ENCODE peak calls at places on chromosome 14, in six cellular contexts. S is tibial artery, B is fibroblast of lung, C is IMR-90, T is upper lobe of right lung, O is tibial nerve. Q is an unnamed sample. For H3K27me3 and H3K4me1, the result is how much of the 10 kb centered on the place peaks cover.

GRCh38 chr14:22838631-22839041 is 2.3 kb downstream of the MMP14 start:
- DNase-seq in S (no peak), B (peak), C (peak), T (no peak), O (no peak), Q (no peak)

GRCh38 chr14:102209224-102209966 is 69.7 kb downstream of the WDR20 start:
- DNase-seq in S (peak), B (no peak), C (peak), T (peak), O (no peak), Q (no peak)

GRCh38 chr14:81341405-81342180 is 58.5 kb downstream of the STON2 start:
- DNase-seq in S (no peak), B (no peak), C (no peak), T (no peak), O (no peak), Q (no peak)

GRCh38 chr14:53924754-53925153 is 31.9 kb downstream of the BMP4 start:
- DNase-seq in S (no peak), B (peak), C (peak), T (no peak), O (no peak), Q (no peak)

GRCh38 chr14:48957486-48957885 is 628.7 kb downstream of the RPS29 start:
- DNase-seq in S (no peak), B (no peak), C (no peak), T (no peak), O (no peak), Q (no peak)

GRCh38 chr14:24080888-24081738 is 9.8 kb downstream of the CPNE6 start:
- DNase-seq in S (peak), B (peak), C (no peak), T (peak), O (no peak), Q (peak)

GRCh38 chr14:75646762-75647161 is 13.9 kb downstream of the ERG28 start:
- DNase-seq in S (no peak), B (no peak), C (no peak), T (no peak), O (peak), Q (no peak)

GRCh38 chr14:45085004-45085403 is 1.1 kb downstream of the PRPF39 start:
- DNase-seq in S (no peak), B (peak), C (peak), T (no peak), O (no peak), Q (no peak)

GRCh38 chr14:85190251-85190650 is 339.7 kb upstream of the FLRT2 start:
- DNase-seq in S (no peak), B (no peak), C (no peak), T (no peak), O (no peak), Q (no peak)

GRCh38 chr14:102187044-102187443 is 47.3 kb downstream of the WDR20 start:
- DNase-seq in S (no peak), B (peak), C (peak), T (no peak), O (no peak), Q (no peak)

GRCh38 chr14:101017806-101018560 is 114.5 kb upstream of the RTL1 start:
- DNase-seq in S (no peak), B (no peak), C (no peak), T (no peak), O (no peak), Q (no peak)

GRCh38 chr14:73740921-73741326 is 26.7 kb upstream of the PNMA1 start:
- DNase-seq in S (peak), B (no peak), C (no peak), T (peak), O (peak), Q (no peak)

GRCh38 chr14:69614592-69614991 is 3.2 kb downstream of the SUSD6 start:
- DNase-seq in S (peak), B (no peak), C (no peak), T (no peak), O (no peak), Q (no peak)

GRCh38 chr14:64388533-64389243 is 535 bp downstream of the MTHFD1 start:
- DNase-seq in S (no peak), B (peak), C (peak), T (peak), O (no peak), Q (peak)

GRCh38 chr14:53927171-53927570 is 29.5 kb downstream of the BMP4 start:
- DNase-seq in S (no peak), B (peak), C (peak), T (no peak), O (no peak), Q (no peak)

GRCh38 chr14:71163842-71164500 is 256.7 kb downstream of the PCNX1 start:
- DNase-seq in S (no peak), B (no peak), C (no peak), T (no peak), O (no peak), Q (no peak)

GRCh38 chr14:58501214-58501816 is 73.8 kb downstream of the KIAA0586 start:
- DNase-seq in S (no peak), B (peak), C (peak), T (no peak), O (no peak), Q (no peak)

GRCh38 chr14:65016461-65016860 is 29.8 kb downstream of the FNTB start:
- DNase-seq in S (no peak), B (no peak), C (no peak), T (no peak), O (no peak), Q (no peak)

GRCh38 chr14:89765346-89765745 is 189.2 kb downstream of the EFCAB11 start:
- DNase-seq in S (no peak), B (no peak), C (no peak), T (no peak), O (no peak), Q (no peak)

GRCh38 chr14:20190596-20190995 is at the start of gene OR11G2:
- DNase-seq in S (no peak), B (no peak), C (no peak), T (no peak), O (no peak), Q (no peak)

GRCh38 chr14:101497910-101498860 is 63.1 kb upstream of the DIO3 start:
- DNase-seq in S (peak), B (no peak), C (no peak), T (peak), O (peak), Q (no peak)

GRCh38 chr14:63204407-63205280 is at the start of gene RHOJ:
- DNase-seq in S (no peak), B (peak), C (peak), T (no peak), O (peak), Q (no peak)

GRCh38 chr14:89723930-89724915 is 230.3 kb downstream of the EFCAB11 start:
- DNase-seq in S (no peak), B (no peak), C (no peak), T (no peak), O (no peak), Q (no peak)

GRCh38 chr14:51333901-51334432 is 93.9 kb downstream of the TMX1 start:
- DNase-seq in S (no peak), B (peak), C (peak), T (no peak), O (no peak), Q (no peak)

GRCh38 chr14:54133896-54134295 is 177.3 kb upstream of the BMP4 start:
- DNase-seq in S (no peak), B (peak), C (peak), T (no peak), O (no peak), Q (no peak)

GRCh38 chr14:68016243-68016914 is 196.8 kb downstream of the RAD51B start:
- DNase-seq in S (no peak), B (peak), C (peak), T (no peak), O (no peak), Q (no peak)

GRCh38 chr14:76260749-76261148 is 109.0 kb downstream of the GPATCH2L start:
- DNase-seq in S (no peak), B (no peak), C (no peak), T (no peak), O (no peak), Q (no peak)

GRCh38 chr14:75032939-75033338 is 18.3 kb downstream of the MLH3 start:
- DNase-seq in S (no peak), B (no peak), C (no peak), T (no peak), O (no peak), Q (no peak)

GRCh38 chr14:65847065-65847847 is 434.7 kb downstream of the FUT8 start:
- DNase-seq in S (no peak), B (no peak), C (no peak), T (no peak), O (no peak), Q (peak)

GRCh38 chr14:85241022-85241880 is 288.7 kb upstream of the FLRT2 start:
- DNase-seq in S (no peak), B (peak), C (no peak), T (no peak), O (no peak), Q (no peak)

GRCh38 chr14:101458536-101459391 is 102.5 kb upstream of the DIO3 start:
- DNase-seq in S (peak), B (no peak), C (no peak), T (peak), O (no peak), Q (no peak)

GRCh38 chr14:101351769-101352168 is 209.5 kb upstream of the DIO3 start:
- DNase-seq in S (no peak), B (no peak), C (no peak), T (no peak), O (no peak), Q (no peak)

GRCh38 chr14:91410781-91411536 is 6.7 kb downstream of the CCDC88C start:
- DNase-seq in S (no peak), B (no peak), C (no peak), T (no peak), O (no peak), Q (no peak)

GRCh38 chr14:38611928-38612327 is 356.0 kb upstream of the CLEC14A start:
- DNase-seq in S (no peak), B (no peak), C (no peak), T (no peak), O (no peak), Q (no peak)

GRCh38 chr14:55212611-55213010 is 21.2 kb upstream of the DLGAP5 start:
- DNase-seq in S (no peak), B (peak), C (no peak), T (no peak), O (no peak), Q (no peak)

GRCh38 chr14:27236601-27237000 is 638.8 kb upstream of the NOVA1 start:
- DNase-seq in S (no peak), B (peak), C (no peak), T (no peak), O (no peak), Q (no peak)

GRCh38 chr14:21558703-21559063 is 21.2 kb downstream of the OR10G3 start:
- DNase-seq in S (no peak), B (no peak), C (no peak), T (no peak), O (no peak), Q (no peak)
- H3K27ac ChIP-seq in S (no peak), B (no peak), C (no peak), T (no peak), O (no peak), Q (no peak)

GRCh38 chr14:96792581-96792980 is 4.6 kb upstream of the VRK1 start:
- DNase-seq in S (no peak), B (peak), C (no peak), T (no peak), O (no peak), Q (no peak)

GRCh38 chr14:96793547-96793946 is 3.6 kb upstream of the VRK1 start:
- DNase-seq in S (no peak), B (peak), C (no peak), T (no peak), O (no peak), Q (no peak)

GRCh38 chr14:96790211-96790610 is 7.0 kb upstream of the VRK1 start:
- DNase-seq in S (no peak), B (no peak), C (no peak), T (no peak), O (no peak), Q (no peak)

GRCh38 chr14:96790715-96791114 is 6.5 kb upstream of the VRK1 start:
- DNase-seq in S (no peak), B (no peak), C (no peak), T (no peak), O (no peak), Q (no peak)

GRCh38 chr14:96792003-96792402 is 5.2 kb upstream of the VRK1 start:
- DNase-seq in S (no peak), B (peak), C (no peak), T (no peak), O (no peak), Q (no peak)
- H3K27me3 ChIP-seq in S (under half), B (under half), C (under half), T (under half), O (under half), Q (under half)

DNA sequence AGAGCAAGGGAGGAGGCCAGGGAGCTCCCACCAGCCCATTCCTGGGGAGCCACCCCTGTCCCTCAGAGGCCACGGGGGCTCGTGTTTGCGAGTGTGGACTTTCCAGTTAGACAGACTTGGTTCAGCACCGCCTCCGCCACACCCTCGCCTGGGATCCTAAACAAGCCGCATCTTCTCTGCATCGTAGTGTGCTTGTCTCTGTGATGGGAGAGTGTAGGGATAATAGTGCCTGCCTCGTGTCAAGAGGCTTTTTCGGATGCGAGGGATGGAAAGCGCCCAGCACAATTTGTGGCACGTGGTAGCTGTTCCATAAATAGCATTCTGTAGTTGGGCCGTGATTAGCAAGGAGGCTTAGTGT is 1.3 kb upstream of the PPP1R13B start:
- DNase-seq in S (no peak), B (no peak), C (no peak), T (no peak), O (no peak), Q (no peak)
- H3K4me1 ChIP-seq in S (under half), B (under half), C (under half), T (under half), O (under half), Q (under half)

DNA sequence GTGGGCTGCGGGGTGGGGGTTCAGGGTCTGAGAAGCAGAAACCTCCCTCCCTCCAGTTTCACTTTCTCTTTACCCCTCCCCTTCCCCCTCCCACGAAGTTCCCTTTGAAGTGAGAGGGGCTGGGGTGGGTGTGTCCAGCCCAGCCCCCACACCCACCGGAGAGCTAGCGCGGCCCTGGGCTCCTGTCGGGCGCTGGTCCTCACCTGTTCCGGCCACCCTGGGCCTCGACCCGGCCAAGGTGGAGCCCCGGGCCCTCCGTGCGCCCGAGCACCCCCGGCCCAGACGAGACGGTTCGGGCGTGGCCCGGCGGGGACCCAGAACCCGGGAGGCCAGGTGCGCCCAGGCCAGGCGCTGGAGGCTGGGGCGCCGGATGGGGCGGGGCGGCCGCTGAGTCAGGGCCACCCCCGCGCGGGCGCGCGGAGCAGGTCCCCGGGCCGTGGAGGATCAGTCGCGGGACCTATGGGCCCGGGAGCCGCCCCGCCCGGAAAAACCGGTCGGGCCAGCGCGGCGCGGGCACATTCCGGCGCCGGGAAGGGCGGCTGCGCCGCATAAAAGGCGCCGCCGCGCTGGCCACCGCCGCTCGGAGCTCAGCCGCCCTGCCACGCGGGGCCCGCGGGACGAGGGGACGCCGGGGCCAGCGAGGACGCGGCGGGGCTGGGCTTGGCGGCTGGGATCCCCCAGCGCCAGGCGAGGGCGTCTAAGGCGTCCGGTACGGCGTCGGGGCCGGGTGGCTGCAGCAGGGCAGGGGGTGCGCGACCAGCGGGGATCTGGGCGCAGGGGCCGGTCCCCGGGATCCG is 21.6 kb upstream of the KIF26A start:
- DNase-seq in S (peak), B (no peak), C (no peak), T (peak), O (no peak), Q (peak)
- H3K27ac ChIP-seq in S (no peak), B (no peak), C (no peak), T (peak), O (no peak), Q (no peak)

DNA sequence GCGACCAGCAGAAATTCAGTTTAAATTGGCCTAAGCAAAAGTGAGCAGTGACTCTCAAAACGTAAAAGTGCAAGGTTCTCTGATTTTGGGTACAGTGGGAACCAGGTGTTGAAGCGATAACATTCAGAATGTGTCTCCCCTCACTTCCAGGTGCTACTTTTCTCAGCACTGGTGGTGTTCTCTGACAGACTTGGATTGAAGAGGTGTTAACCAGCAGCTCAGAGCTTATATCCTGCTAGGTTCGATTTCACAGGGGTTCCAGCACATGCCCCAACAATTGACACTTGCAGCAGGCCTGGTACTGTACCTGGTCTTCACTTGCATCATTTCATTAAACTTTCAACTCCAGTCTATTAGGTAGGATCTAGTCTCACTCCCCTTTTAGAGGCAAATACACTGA is 680.2 kb downstream of the VRK1 start:
- DNase-seq in S (no peak), B (no peak), C (no peak), T (no peak), O (no peak), Q (no peak)
- H3K27me3 ChIP-seq in S (under half), B (under half), C (under half), T (under half), O (under half), Q (under half)

DNA sequence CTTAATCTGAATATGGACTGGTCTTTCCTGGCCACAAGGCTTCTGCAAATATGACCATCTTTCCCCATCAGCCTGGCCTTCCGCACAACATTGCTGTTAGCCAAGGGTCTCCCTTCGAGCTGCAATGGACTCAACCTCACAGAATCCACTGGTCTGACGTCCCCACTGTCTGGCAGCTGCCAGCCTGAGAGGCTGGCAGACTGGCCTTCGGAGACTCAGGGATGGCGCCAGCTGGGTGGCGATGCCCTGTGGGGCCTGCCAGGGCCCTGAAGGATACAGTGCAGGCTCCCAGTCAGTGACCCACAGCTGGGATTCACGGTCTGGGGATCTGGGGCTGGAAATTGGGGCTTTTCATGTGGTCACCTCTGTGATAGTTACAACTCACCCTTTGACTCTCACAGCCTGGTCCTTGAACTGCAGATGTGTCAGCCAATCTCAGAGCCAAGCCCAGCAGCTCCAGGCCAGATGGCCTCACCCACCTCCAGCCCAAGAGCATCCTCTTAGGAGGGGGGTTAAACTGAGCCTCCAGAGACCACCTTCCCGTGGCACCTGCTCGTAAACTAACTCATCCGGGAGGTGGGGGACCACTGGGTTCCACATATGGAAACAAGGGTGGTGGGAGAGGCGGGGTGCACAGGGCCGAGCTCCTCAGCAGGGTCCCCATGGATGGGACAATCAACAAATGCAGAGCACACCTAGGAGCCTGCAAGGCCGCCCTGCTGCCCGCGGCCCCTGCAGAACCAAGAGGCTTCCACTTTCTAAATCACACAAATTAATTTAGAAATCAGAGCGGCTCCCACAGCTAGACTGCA is 21.1 kb upstream of the C14orf180 start:
- DNase-seq in S (peak), B (no peak), C (no peak), T (peak), O (no peak), Q (no peak)
- H3K4me1 ChIP-seq in S (under half), B (under half), C (under half), T (under half), O (under half), Q (under half)

GRCh38 chr14:93734086-93734822 is 54.0 kb downstream of the PRIMA1 start:
- DNase-seq in S (no peak), B (no peak), C (no peak), T (no peak), O (no peak), Q (no peak)

GRCh38 chr14:93731753-93732152 is 56.5 kb downstream of the PRIMA1 start:
- DNase-seq in S (no peak), B (no peak), C (no peak), T (no peak), O (no peak), Q (no peak)

GRCh38 chr14:93733231-93733630 is 55.1 kb downstream of the PRIMA1 start:
- DNase-seq in S (no peak), B (no peak), C (no peak), T (no peak), O (no peak), Q (no peak)

GRCh38 chr14:93733646-93734045 is 54.6 kb downstream of the PRIMA1 start:
- DNase-seq in S (no peak), B (no peak), C (no peak), T (no peak), O (no peak), Q (no peak)

GRCh38 chr14:93732524-93732923 is 55.8 kb downstream of the PRIMA1 start:
- DNase-seq in S (no peak), B (no peak), C (no peak), T (no peak), O (no peak), Q (no peak)
- H3K27ac ChIP-seq in S (no peak), B (no peak), C (no peak), T (no peak), O (peak), Q (no peak)

GRCh38 chr14:94483729-94484275 is 7.8 kb upstream of the SERPINA9 start:
- DNase-seq in S (no peak), B (peak), C (peak), T (no peak), O (no peak), Q (no peak)
- H3K27me3 ChIP-seq in S (under half), B (under half), C (under half), T (under half), O (under half), Q (under half)

Q was measured in CD8-positive, alpha-beta memory T cell.